ENCODE peak calls at places on chromosomes 4 and X, in nine cellular contexts. E, S, B, M, W, D, O, A and F are unnamed samples.

GRCh38 chr4:141022221-141022760 is 111.0 kb downstream of the RNF150 start:
- DNase-seq in E (no peak), S (no peak), B (no peak), M (no peak), W (no peak), D (no peak), O (no peak), A (no peak), F (no peak)

GRCh38 chrX:150587585-150588503 is 19.4 kb downstream of the MTM1 start:
- DNase-seq in E (peak), S (peak), B (peak), M (peak), W (peak), D (no peak), O (no peak), A (no peak), F (no peak)

GRCh38 chr4:187612211-187612780 is 383.3 kb upstream of the ZFP42 start:
- DNase-seq in E (no peak), S (no peak), B (no peak), M (no peak), W (peak), D (no peak), O (no peak), A (no peak), F (no peak)

GRCh38 chr4:143256456-143256855 is 71.7 kb downstream of the USP38 start:
- DNase-seq in E (no peak), S (no peak), B (no peak), M (no peak), W (no peak), D (no peak), O (no peak), A (no peak), F (peak)

GRCh38 chrX:17187301-17187836 is 187.6 kb upstream of the NHS start:
- DNase-seq in E (no peak), S (no peak), B (no peak), M (no peak), W (no peak), D (no peak), O (no peak), A (no peak), F (no peak)

GRCh38 chrX:9494806-9495205 is 29.9 kb downstream of the TBL1X start:
- DNase-seq in E (no peak), S (no peak), B (no peak), M (peak), W (peak), D (no peak), O (no peak), A (no peak), F (no peak)

GRCh38 chr4:2714071-2714770 is 41.9 kb downstream of the TNIP2 start:
- DNase-seq in E (peak), S (peak), B (peak), M (peak), W (peak), D (no peak), O (peak), A (no peak), F (peak)

GRCh38 chr4:1092983-1093361 is 20.4 kb downstream of the RNF212 start:
- DNase-seq in E (no peak), S (no peak), B (no peak), M (no peak), W (no peak), D (no peak), O (no peak), A (no peak), F (no peak)

GRCh38 chr4:37748546-37748945 is 62.4 kb upstream of the RELL1 start:
- DNase-seq in E (no peak), S (no peak), B (no peak), M (no peak), W (peak), D (no peak), O (no peak), A (no peak), F (no peak)

GRCh38 chr4:122652379-122652778 is 31.5 kb upstream of the IL21 start:
- DNase-seq in E (peak), S (peak), B (peak), M (peak), W (peak), D (no peak), O (peak), A (peak), F (peak)

GRCh38 chrX:134533352-134533751 is 73.4 kb downstream of the HPRT1 start:
- DNase-seq in E (no peak), S (no peak), B (no peak), M (no peak), W (no peak), D (no peak), O (no peak), A (no peak), F (no peak)

GRCh38 chr4:10015140-10015753 is 6.0 kb downstream of the SLC2A9 start:
- DNase-seq in E (no peak), S (peak), B (no peak), M (peak), W (peak), D (no peak), O (peak), A (no peak), F (peak)

GRCh38 chr4:118842055-118842454 is 6.1 kb upstream of the SEC24D start:
- DNase-seq in E (no peak), S (peak), B (no peak), M (peak), W (peak), D (no peak), O (peak), A (no peak), F (peak)

GRCh38 chr4:111228874-111229273 is 606.0 kb upstream of the PITX2 start:
- DNase-seq in E (no peak), S (no peak), B (no peak), M (no peak), W (no peak), D (no peak), O (peak), A (no peak), F (peak)

GRCh38 chr4:5378002-5378401 is 326.7 kb downstream of the STK32B start:
- DNase-seq in E (no peak), S (no peak), B (no peak), M (no peak), W (no peak), D (no peak), O (no peak), A (no peak), F (no peak)

GRCh38 chrX:24796204-24796603 is 102.5 kb downstream of the POLA1 start:
- DNase-seq in E (no peak), S (no peak), B (no peak), M (no peak), W (no peak), D (no peak), O (no peak), A (no peak), F (no peak)

GRCh38 chr4:26218677-26219181 is 102.1 kb upstream of the RBPJ start:
- DNase-seq in E (no peak), S (no peak), B (no peak), M (no peak), W (no peak), D (no peak), O (no peak), A (no peak), F (no peak)

GRCh38 chr4:42513748-42514490 is 116.6 kb downstream of the SHISA3 start:
- DNase-seq in E (no peak), S (no peak), B (no peak), M (no peak), W (no peak), D (no peak), O (no peak), A (no peak), F (no peak)

GRCh38 chrX:74133156-74133796 is 170.7 kb upstream of the ZCCHC13 start:
- DNase-seq in E (peak), S (peak), B (peak), M (peak), W (peak), D (no peak), O (peak), A (peak), F (peak)

GRCh38 chr4:163179207-163179606 is 12.5 kb upstream of the NAF1 start:
- DNase-seq in E (no peak), S (no peak), B (no peak), M (no peak), W (no peak), D (no peak), O (no peak), A (no peak), F (no peak)

GRCh38 chr4:98113005-98113404 is 30.3 kb downstream of the STPG2 start:
- DNase-seq in E (no peak), S (peak), B (no peak), M (peak), W (peak), D (no peak), O (peak), A (no peak), F (peak)

GRCh38 chr4:40334591-40335507 is at the start of gene CHRNA9:
- DNase-seq in E (no peak), S (no peak), B (no peak), M (no peak), W (no peak), D (no peak), O (no peak), A (no peak), F (no peak)

GRCh38 chr4:183182873-183183725 is 84.0 kb downstream of the WWC2 start:
- DNase-seq in E (no peak), S (peak), B (no peak), M (peak), W (peak), D (peak), O (peak), A (no peak), F (peak)

GRCh38 chr4:145626623-145626982 is 7.4 kb downstream of the MMAA start:
- DNase-seq in E (no peak), S (no peak), B (no peak), M (no peak), W (no peak), D (no peak), O (no peak), A (no peak), F (no peak)

GRCh38 chr4:145909331-145909730 is 29.3 kb downstream of the ZNF827 start:
- DNase-seq in E (no peak), S (no peak), B (no peak), M (peak), W (no peak), D (peak), O (no peak), A (no peak), F (peak)

GRCh38 chrX:154458954-154459829 is 1.1 kb downstream of the PLXNA3 start:
- DNase-seq in E (no peak), S (no peak), B (no peak), M (no peak), W (no peak), D (no peak), O (no peak), A (no peak), F (no peak)

GRCh38 chr4:187128971-187129370 is 405.3 kb upstream of the FAT1 start:
- DNase-seq in E (no peak), S (peak), B (no peak), M (peak), W (no peak), D (no peak), O (peak), A (no peak), F (peak)

GRCh38 chr4:143411527-143412480 is 75.1 kb downstream of the GAB1 start:
- DNase-seq in E (no peak), S (peak), B (no peak), M (peak), W (peak), D (no peak), O (no peak), A (no peak), F (no peak)

GRCh38 chrX:154019633-154020499 is at the start of gene IRAK1:
- DNase-seq in E (peak), S (no peak), B (peak), M (peak), W (peak), D (peak), O (peak), A (peak), F (peak)

GRCh38 chr4:38099020-38099600 is 138.9 kb downstream of the PTTG2 start:
- DNase-seq in E (no peak), S (no peak), B (no peak), M (peak), W (peak), D (no peak), O (no peak), A (no peak), F (no peak)

GRCh38 chr4:27381806-27382205 is 521.2 kb downstream of the STIM2 start:
- DNase-seq in E (no peak), S (no peak), B (no peak), M (no peak), W (no peak), D (no peak), O (peak), A (no peak), F (peak)

GRCh38 chr4:80133240-80133783 is 60.3 kb upstream of the ANTXR2 start:
- DNase-seq in E (no peak), S (no peak), B (no peak), M (no peak), W (no peak), D (no peak), O (no peak), A (no peak), F (no peak)

GRCh38 chr4:127782275-127783025 is at the start of gene HSPA4L:
- DNase-seq in E (peak), S (peak), B (peak), M (peak), W (peak), D (peak), O (peak), A (peak), F (peak)

GRCh38 chr4:8788174-8788573 is 83.5 kb downstream of the HMX1 start:
- DNase-seq in E (no peak), S (no peak), B (no peak), M (no peak), W (no peak), D (no peak), O (no peak), A (no peak), F (no peak)

GRCh38 chrX:153938226-153938786 is 3.5 kb upstream of the NAA10 start:
- DNase-seq in E (no peak), S (no peak), B (no peak), M (no peak), W (no peak), D (no peak), O (no peak), A (no peak), F (no peak)

GRCh38 chr4:7193040-7193958 is 961 bp downstream of the SORCS2 start:
- DNase-seq in E (no peak), S (no peak), B (no peak), M (no peak), W (no peak), D (no peak), O (no peak), A (no peak), F (no peak)
- H3K4me3 ChIP-seq in E (no peak), S (peak), B (no peak), M (no peak), W (no peak), D (peak), O (peak), A (no peak), F (peak)

GRCh38 chr4:153204247-153205027 is at the start of gene TRIM2:
- DNase-seq in E (no peak), S (peak), B (no peak), M (peak), W (peak), D (peak), O (peak), A (no peak), F (peak)
- H3K4me3 ChIP-seq in E (no peak), S (peak), B (peak), M (peak), W (peak), D (peak), O (peak), A (peak), F (no peak)

DNA sequence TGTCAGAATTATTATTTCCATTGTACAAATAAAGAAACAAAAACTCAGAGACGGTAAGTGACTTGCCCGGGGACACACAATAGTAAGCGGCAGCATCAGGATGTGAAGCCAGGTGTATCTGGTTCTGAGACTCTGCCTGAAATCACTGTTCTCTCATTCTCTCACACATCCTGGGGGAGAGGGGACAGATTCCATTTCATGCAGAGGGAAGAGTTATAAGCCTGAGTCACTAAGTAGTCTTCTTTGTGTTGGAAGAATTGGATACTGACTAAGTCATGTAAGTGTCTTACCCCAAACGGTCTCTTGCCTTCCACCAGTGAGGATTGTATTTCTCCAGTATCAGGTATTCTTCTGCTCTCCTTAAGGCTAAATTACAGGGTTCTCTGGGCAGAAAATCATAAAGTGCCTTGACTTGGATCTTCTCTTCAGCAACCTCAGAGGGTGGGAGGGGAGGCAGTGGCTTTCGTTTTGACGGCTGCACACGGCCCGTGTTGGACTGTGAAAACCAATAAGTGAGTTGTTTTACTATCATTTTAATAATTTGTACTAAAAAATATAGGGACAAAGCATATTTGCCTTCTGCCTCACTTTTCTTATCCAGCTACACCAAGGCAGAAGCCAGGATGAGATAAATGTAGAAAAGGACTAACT is 21.9 kb downstream of the TXK start:
- DNase-seq in E (no peak), S (no peak), B (no peak), M (no peak), W (no peak), D (no peak), O (peak), A (no peak), F (peak)
- H3K4me3 ChIP-seq in E (no peak), S (no peak), B (no peak), M (no peak), W (no peak), D (no peak), O (no peak), A (no peak), F (no peak)

DNA sequence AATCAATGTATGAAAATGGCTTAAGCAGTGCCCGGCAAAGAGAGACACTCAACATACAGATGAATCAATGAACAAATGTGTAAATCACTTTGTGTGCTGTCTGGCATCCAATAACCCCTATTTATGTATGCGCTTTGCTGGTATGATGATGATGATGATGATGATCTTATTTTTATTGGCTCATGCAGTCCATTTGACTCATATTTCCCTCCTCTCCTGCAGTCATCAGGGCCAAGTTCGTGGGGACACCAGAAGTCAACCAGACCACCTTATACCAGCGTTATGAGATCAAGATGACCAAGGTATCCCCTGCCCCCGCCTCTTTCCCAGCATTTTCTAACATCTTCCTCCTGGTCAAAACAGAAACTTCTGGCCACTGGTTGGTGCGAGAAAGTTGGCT is 2.5 kb downstream of the TIMP1 start:
- DNase-seq in E (no peak), S (no peak), B (no peak), M (peak), W (no peak), D (no peak), O (no peak), A (no peak), F (no peak)
- H3K4me3 ChIP-seq in E (no peak), S (peak), B (no peak), M (peak), W (no peak), D (no peak), O (peak), A (no peak), F (no peak)

GRCh38 chrX:78322863-78323262 is 4.5 kb downstream of the CYSLTR1 start:
- DNase-seq in E (no peak), S (no peak), B (no peak), M (no peak), W (no peak), D (no peak), O (no peak), A (no peak), F (no peak)
- H3K4me3 ChIP-seq in E (no peak), S (no peak), B (no peak), M (no peak), W (no peak), D (no peak), O (no peak), A (no peak), F (no peak)

GRCh38 chr4:104486702-104487101 is 8.0 kb downstream of the CXXC4 start:
- DNase-seq in E (no peak), S (no peak), B (no peak), M (no peak), W (no peak), D (no peak), O (no peak), A (no peak), F (no peak)
- H3K4me3 ChIP-seq in E (no peak), S (no peak), B (no peak), M (no peak), W (no peak), D (no peak), O (no peak), A (no peak), F (no peak)

DNA sequence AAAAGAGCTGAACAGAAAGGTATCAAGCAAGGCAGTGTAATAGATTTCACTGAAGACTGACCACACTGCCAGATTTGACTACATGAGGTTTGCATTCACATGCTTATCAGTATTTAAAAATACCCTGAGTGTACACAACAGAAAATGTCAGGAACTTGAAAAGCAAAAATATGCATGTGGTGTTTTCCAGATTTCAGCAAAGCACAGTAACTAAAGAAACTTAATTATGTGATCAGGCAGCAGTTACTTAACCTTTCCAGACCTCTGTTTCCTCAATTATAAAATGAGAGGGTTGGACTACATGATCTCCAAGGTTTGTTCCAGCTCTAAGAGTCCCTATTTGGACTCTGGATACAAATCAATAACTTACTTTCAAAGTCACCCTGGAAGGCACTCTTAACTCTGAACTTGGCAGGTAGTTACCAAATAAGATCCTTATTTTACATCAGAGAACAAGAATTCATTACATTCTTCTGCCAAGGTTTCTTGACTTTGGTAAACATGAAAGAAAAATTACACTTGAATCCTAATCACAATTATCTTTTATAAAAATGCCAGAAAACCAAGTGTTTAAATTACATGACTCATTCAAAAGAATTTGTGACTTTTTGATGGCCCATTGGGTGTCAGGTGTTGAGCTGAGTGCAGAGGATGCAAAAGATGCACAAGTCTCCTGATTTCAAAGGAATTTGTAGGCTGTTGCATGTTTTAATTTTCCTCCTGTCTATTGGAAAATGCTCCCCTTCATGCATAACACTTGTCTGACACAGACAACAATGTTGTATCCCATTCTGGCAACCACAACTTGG is 241.6 kb downstream of the MGST2 start:
- DNase-seq in E (no peak), S (no peak), B (no peak), M (no peak), W (no peak), D (no peak), O (no peak), A (no peak), F (no peak)
- H3K4me3 ChIP-seq in E (no peak), S (no peak), B (no peak), M (no peak), W (no peak), D (no peak), O (no peak), A (no peak), F (no peak)

GRCh38 chrX:152904151-152905080 is 6.5 kb downstream of the ZNF185 start:
- DNase-seq in E (peak), S (peak), B (peak), M (peak), W (peak), D (peak), O (peak), A (peak), F (peak)
- H3K4me3 ChIP-seq in E (no peak), S (no peak), B (no peak), M (no peak), W (no peak), D (no peak), O (no peak), A (no peak), F (no peak)

GRCh38 chr4:48831532-48832015 is 686 bp downstream of the OCIAD1 start:
- DNase-seq in E (no peak), S (no peak), B (no peak), M (peak), W (no peak), D (no peak), O (peak), A (no peak), F (peak)

GRCh38 chr4:48830706-48831531 is at the start of gene OCIAD1:
- DNase-seq in E (peak), S (peak), B (peak), M (peak), W (peak), D (peak), O (peak), A (peak), F (peak)

GRCh38 chr4:48836658-48837057 is 5.8 kb downstream of the OCIAD1 start:
- DNase-seq in E (no peak), S (no peak), B (no peak), M (no peak), W (no peak), D (no peak), O (no peak), A (no peak), F (no peak)

GRCh38 chr4:48827622-48828021 is 3.3 kb upstream of the OCIAD1 start:
- DNase-seq in E (no peak), S (no peak), B (no peak), M (no peak), W (no peak), D (no peak), O (no peak), A (no peak), F (no peak)

GRCh38 chr4:48832571-48832970 is 1.7 kb downstream of the OCIAD1 start:
- DNase-seq in E (no peak), S (no peak), B (no peak), M (no peak), W (no peak), D (no peak), O (no peak), A (no peak), F (peak)
- H3K4me3 ChIP-seq in E (no peak), S (no peak), B (no peak), M (peak), W (peak), D (peak), O (no peak), A (no peak), F (no peak)